ENCODE peak calls at places on chromosomes 12 and 14, in five cellular contexts. Y is glutamatergic neuron; A is stimulated activated CD4-positive, alpha-beta T cell treated with anti-CD3 and anti-CD28 coated beads, Interleukin-15, amount 100 ng/mL, for 1 hour; U is RWPE1; W is GM10248. K is an unnamed sample.

GRCh38 chr14:91418387-91419043 is 895 bp upstream of the CCDC88C start:
- DNase-seq in W (peak), Y (peak), U (peak), A (peak), K (peak)

GRCh38 chr12:124917135-124917840 is 2.8 kb upstream of the UBC start:
- DNase-seq in W (peak), Y (peak), U (peak), A (peak), K (peak)

GRCh38 chr12:19757317-19757877 is 318.1 kb downstream of the AEBP2 start:
- DNase-seq in W (no peak), Y (no peak), A (no peak), U (no peak), K (peak)

GRCh38 chr12:108457006-108457733 is 57.9 kb upstream of the FICD start:
- DNase-seq in A (no peak), W (peak), Y (no peak), U (peak), K (peak)

GRCh38 chr14:88477513-88478250 is 77.1 kb downstream of the PTPN21 start:
- DNase-seq in A (no peak), Y (no peak), U (no peak), W (no peak), K (no peak)

GRCh38 chr12:131126662-131127173 is 173.0 kb downstream of the ADGRD1 start:
- DNase-seq in Y (no peak), U (no peak), W (no peak), A (no peak), K (no peak)

GRCh38 chr12:83042441-83043215 is 355.9 kb downstream of the TMTC2 start:
- DNase-seq in U (no peak), W (no peak), A (no peak), Y (no peak), K (peak)

GRCh38 chr12:112170376-112170775 is 45.0 kb downstream of the TRAFD1 start:
- DNase-seq in Y (peak), A (peak), W (peak), U (peak), K (peak)

GRCh38 chr14:94696518-94696917 is 73.4 kb downstream of the GSC start:
- DNase-seq in A (no peak), U (no peak), Y (no peak), W (no peak), K (no peak)

GRCh38 chr14:20988717-20989116 is 1.1 kb upstream of the METTL17 start:
- DNase-seq in W (no peak), U (no peak), A (no peak), Y (no peak), K (no peak)

GRCh38 chr12:125029756-125030358 is 35.4 kb upstream of the AACS start:
- DNase-seq in U (no peak), W (no peak), Y (no peak), A (no peak), K (no peak)

GRCh38 chr12:39575498-39575875 is 44.1 kb downstream of the ABCD2 start:
- DNase-seq in U (no peak), Y (no peak), A (no peak), W (no peak), K (no peak)

GRCh38 chr12:48980389-48980952 is 2.3 kb downstream of the WNT1 start:
- DNase-seq in Y (no peak), A (no peak), U (no peak), W (peak), K (no peak)

GRCh38 chr12:88578821-88579518 is 1.3 kb downstream of the KITLG start:
- DNase-seq in U (peak), Y (peak), W (no peak), A (no peak), K (peak)

GRCh38 chr12:43029971-43030370 is 440.4 kb upstream of the PRICKLE1 start:
- DNase-seq in Y (no peak), U (no peak), W (no peak), A (no peak), K (no peak)

GRCh38 chr12:132610896-132611602 is 667 bp upstream of the LRCOL1 start:
- DNase-seq in Y (no peak), A (no peak), U (no peak), W (no peak), K (no peak)

GRCh38 chr14:38138581-38139138 is 69.0 kb upstream of the SSTR1 start:
- DNase-seq in Y (no peak), U (no peak), A (no peak), W (no peak), K (no peak)

GRCh38 chr14:90409209-90409730 is 12.4 kb downstream of the CALM1 start:
- DNase-seq in Y (no peak), U (peak), W (no peak), A (no peak), K (peak)

GRCh38 chr12:95870897-95871296 is 12.1 kb downstream of the SNRPF start:
- DNase-seq in U (no peak), Y (no peak), W (no peak), A (no peak), K (no peak)

GRCh38 chr14:75794615-75795038 is 133.6 kb downstream of the TTLL5 start:
- DNase-seq in Y (no peak), W (no peak), A (no peak), U (no peak), K (peak)

GRCh38 chr12:102294568-102294967 is 96.9 kb upstream of the PMCH start:
- DNase-seq in Y (no peak), U (no peak), A (no peak), W (no peak), K (no peak)

GRCh38 chr12:46546634-46547273 is 174.2 kb upstream of the SLC38A2 start:
- DNase-seq in U (peak), A (no peak), W (peak), Y (no peak), K (no peak)

GRCh38 chr14:97036096-97036852 is 239.1 kb downstream of the VRK1 start:
- DNase-seq in Y (no peak), W (no peak), U (no peak), A (no peak), K (no peak)

GRCh38 chr14:21043387-21044105 is 1.4 kb downstream of the RNASE7 start:
- DNase-seq in Y (no peak), U (no peak), A (no peak), W (no peak), K (no peak)

GRCh38 chr14:100078997-100079561 is 13.9 kb downstream of the EVL start:
- DNase-seq in Y (peak), W (peak), A (no peak), U (no peak), K (peak)

GRCh38 chr14:32190713-32191112 is 11.1 kb upstream of the RNU6-7 start:
- DNase-seq in W (no peak), Y (no peak), A (no peak), U (no peak), K (no peak)

GRCh38 chr14:24398943-24399801 is at the start of gene NYNRIN:
- DNase-seq in W (no peak), U (no peak), A (peak), Y (peak), K (peak)

GRCh38 chr14:32710351-32711102 is 228.2 kb upstream of the NPAS3 start:
- DNase-seq in Y (no peak), W (no peak), A (no peak), U (no peak), K (no peak)

GRCh38 chr12:58588771-58589170 is 331.5 kb downstream of the LRIG3 start:
- DNase-seq in Y (no peak), A (no peak), U (peak), W (no peak), K (peak)

GRCh38 chr12:12786371-12786715 is 884 bp downstream of the APOLD1 start:
- DNase-seq in U (no peak), W (no peak), Y (no peak), A (no peak), K (no peak)

GRCh38 chr12:130540376-130540775 is 175.7 kb downstream of the RIMBP2 start:
- DNase-seq in A (no peak), Y (no peak), U (no peak), W (no peak), K (no peak)

GRCh38 chr12:107568718-107569117 is 116.9 kb upstream of the PWP1 start:
- DNase-seq in W (no peak), U (peak), Y (no peak), A (no peak), K (no peak)

GRCh38 chr12:106721931-106722330 is 52.6 kb upstream of the RIC8B start:
- DNase-seq in W (no peak), A (no peak), Y (no peak), U (no peak), K (no peak)

GRCh38 chr12:53980448-53981388 is 4.2 kb upstream of the HOXC10 start:
- DNase-seq in W (no peak), Y (no peak), U (no peak), A (no peak), K (no peak)

GRCh38 chr12:26271889-26272492 is 76.6 kb downstream of the SSPN start:
- DNase-seq in A (peak), W (no peak), U (peak), Y (no peak), K (peak)

GRCh38 chr14:68794856-68795601 is 2.2 kb upstream of the ZFP36L1 start:
- DNase-seq in U (no peak), A (no peak), W (peak), Y (peak), K (peak)

GRCh38 chr12:91357381-91357780 is 174.8 kb upstream of the DCN start:
- DNase-seq in U (no peak), A (no peak), W (no peak), Y (no peak), K (no peak)

GRCh38 chr12:24760162-24760561 is 188.7 kb downstream of the BCAT1 start:
- DNase-seq in Y (no peak), W (no peak), U (no peak), A (no peak), K (no peak)

GRCh38 chr12:75271576-75271975 is 58.5 kb downstream of the CAPS2 start:
- DNase-seq in A (no peak), W (no peak), Y (no peak), U (no peak), K (no peak)

K was measured in AG20443.